ENCODE peak calls at places on chromosomes 7 and 10, in ten cellular contexts. F, P, B, T, U, Y, J, Q, D and H are unnamed samples.

GRCh38 chr10:105885495-105885894 is 1244.4 kb downstream of the SORCS3 start:
- DNase-seq in U (no peak), T (no peak), B (no peak), Q (no peak), F (no peak), D (no peak), Y (no peak), J (no peak), P (no peak), H (no peak)

GRCh38 chr10:61164458-61165160 is 220.6 kb upstream of the RHOBTB1 start:
- DNase-seq in J (no peak), Y (no peak), D (no peak), P (no peak), B (no peak), T (no peak), Q (no peak), F (peak), U (no peak), H (no peak)

GRCh38 chr7:6615853-6616555 is 594 bp downstream of the ZNF853 start:
- DNase-seq in T (no peak), J (no peak), D (no peak), P (no peak), Y (no peak), U (peak), F (peak), B (no peak), Q (peak), H (no peak)

GRCh38 chr10:129568562-129569344 is 101.7 kb downstream of the MGMT start:
- DNase-seq in F (no peak), P (no peak), B (no peak), D (no peak), Q (no peak), J (no peak), T (no peak), Y (no peak), U (no peak), H (no peak)

GRCh38 chr10:58856508-58857240 is 319.8 kb upstream of the PHYHIPL start:
- DNase-seq in T (peak), Q (no peak), D (peak), B (peak), Y (peak), J (peak), U (no peak), P (no peak), F (no peak), H (peak)

GRCh38 chr10:131885391-131886165 is 15.2 kb upstream of the PPP2R2D start:
- DNase-seq in P (peak), U (peak), T (peak), F (peak), Q (no peak), D (no peak), Y (peak), J (peak), B (peak), H (no peak)

GRCh38 chr10:121854809-121855445 is 72.9 kb downstream of the ATE1 start:
- DNase-seq in J (no peak), T (no peak), U (no peak), P (no peak), Y (no peak), F (no peak), D (no peak), Q (no peak), B (no peak), H (no peak)

GRCh38 chr7:118731854-118732253 is 507.4 kb downstream of the ANKRD7 start:
- DNase-seq in P (no peak), Y (no peak), D (no peak), J (no peak), F (no peak), Q (no peak), B (no peak), U (no peak), T (no peak), H (no peak)

GRCh38 chr7:26705567-26705966 is 158.8 kb downstream of the SKAP2 start:
- DNase-seq in F (no peak), P (no peak), D (peak), J (no peak), U (no peak), T (peak), B (peak), Y (peak), Q (peak), H (peak)

GRCh38 chr10:62850646-62851045 is 34.5 kb upstream of the EGR2 start:
- DNase-seq in D (no peak), F (no peak), T (no peak), U (no peak), J (no peak), Y (no peak), Q (no peak), P (no peak), B (no peak), H (no peak)

GRCh38 chr7:99403764-99404163 is 4.6 kb downstream of the PDAP1 start:
- DNase-seq in F (no peak), D (no peak), U (no peak), P (no peak), Y (no peak), Q (no peak), B (no peak), T (no peak), J (no peak), H (no peak)

GRCh38 chr7:108322899-108323298 is 133.3 kb downstream of the NRCAM start:
- DNase-seq in U (no peak), Q (no peak), P (no peak), Y (no peak), F (no peak), B (no peak), J (no peak), D (no peak), T (no peak), H (no peak)

GRCh38 chr7:132154248-132154647 is 422.0 kb downstream of the PLXNA4 start:
- DNase-seq in P (no peak), T (no peak), Y (no peak), F (no peak), Q (no peak), U (no peak), J (no peak), D (no peak), B (no peak), H (no peak)

GRCh38 chr10:88870101-88870500 is 9.9 kb upstream of the STAMBPL1 start:
- DNase-seq in Q (no peak), Y (no peak), D (no peak), T (no peak), P (peak), U (no peak), J (no peak), B (no peak), F (no peak), H (no peak)

GRCh38 chr10:58017719-58018367 is 249.9 kb downstream of the IPMK start:
- DNase-seq in B (peak), J (no peak), P (no peak), D (peak), U (no peak), Y (peak), T (peak), Q (no peak), F (no peak), H (peak)

GRCh38 chr10:112275512-112276245 is 7.5 kb upstream of the TECTB start:
- DNase-seq in B (no peak), U (no peak), T (no peak), P (no peak), F (no peak), D (no peak), J (no peak), Y (no peak), Q (no peak), H (no peak)

GRCh38 chr7:14287398-14287797 is 297.9 kb upstream of the ETV1 start:
- DNase-seq in J (no peak), P (no peak), T (no peak), B (no peak), F (no peak), Q (no peak), Y (no peak), D (no peak), U (no peak), H (no peak)

GRCh38 chr7:94190599-94191061 is 186.5 kb upstream of the BET1 start:
- DNase-seq in B (peak), U (no peak), J (no peak), T (peak), Q (no peak), D (peak), P (no peak), F (no peak), Y (peak), H (peak)

GRCh38 chr10:132400041-132400546 is 3.1 kb downstream of the PWWP2B start:
- DNase-seq in P (no peak), T (no peak), U (no peak), D (no peak), B (no peak), J (no peak), Q (no peak), F (peak), Y (no peak), H (no peak)

GRCh38 chr10:12321641-12322040 is 27.7 kb upstream of the CAMK1D start:
- DNase-seq in T (no peak), Y (no peak), D (no peak), J (no peak), F (no peak), B (no peak), Q (no peak), P (no peak), U (no peak), H (no peak)

GRCh38 chr10:99694171-99694570 is 34.9 kb downstream of the ENTPD7 start:
- DNase-seq in J (no peak), F (no peak), Y (peak), B (peak), U (no peak), T (peak), P (no peak), D (no peak), Q (no peak), H (no peak)

GRCh38 chr7:43458746-43459337 is 124.1 kb upstream of the STK17A start:
- DNase-seq in U (no peak), F (no peak), Q (no peak), J (no peak), B (no peak), Y (no peak), D (no peak), T (no peak), P (no peak), H (no peak)

GRCh38 chr10:87503892-87504291 is 801 bp upstream of the MINPP1 start:
- DNase-seq in Q (no peak), J (no peak), U (no peak), D (no peak), F (no peak), Y (no peak), B (no peak), P (no peak), T (no peak), H (no peak)

GRCh38 chr7:17741426-17741825 is 198.9 kb downstream of the SNX13 start:
- DNase-seq in P (no peak), F (no peak), J (no peak), D (no peak), B (no peak), Q (no peak), T (no peak), U (no peak), Y (no peak), H (no peak)

GRCh38 chr7:136953386-136953785 is 84.9 kb downstream of the CHRM2 start:
- DNase-seq in J (no peak), B (no peak), Q (no peak), F (no peak), P (no peak), T (peak), Y (no peak), U (no peak), D (peak), H (peak)

GRCh38 chr10:132061030-132061429 is 4.7 kb upstream of the JAKMIP3 start:
- DNase-seq in P (no peak), F (no peak), T (no peak), U (no peak), Q (no peak), B (no peak), D (no peak), Y (no peak), J (no peak), H (no peak)

GRCh38 chr7:120805636-120806388 is 52.1 kb downstream of the TSPAN12 start:
- DNase-seq in F (no peak), J (no peak), P (peak), D (no peak), Q (peak), Y (peak), T (peak), U (peak), B (peak), H (peak)

GRCh38 chr7:46007990-46008643 is 87.0 kb upstream of the IGFBP3 start:
- DNase-seq in F (no peak), Y (no peak), P (no peak), U (no peak), D (no peak), J (no peak), Q (no peak), B (no peak), T (no peak), H (no peak)

GRCh38 chr7:142112086-142112485 is 568 bp downstream of the MGAM2 start:
- DNase-seq in T (no peak), J (no peak), Q (no peak), Y (no peak), B (no peak), F (no peak), P (no peak), U (no peak), D (no peak), H (no peak)

GRCh38 chr7:69657331-69657730 is 59.1 kb downstream of the AUTS2 start:
- DNase-seq in J (no peak), T (no peak), F (no peak), Q (no peak), P (no peak), D (no peak), Y (no peak), B (no peak), U (no peak), H (no peak)

GRCh38 chr7:144866189-144866588 is 30.3 kb upstream of the TPK1 start:
- DNase-seq in J (no peak), B (no peak), F (no peak), U (no peak), P (no peak), Q (no peak), T (no peak), D (no peak), Y (no peak), H (no peak)

GRCh38 chr7:38102486-38102885 is 75.6 kb upstream of the STARD3NL start:
- DNase-seq in J (no peak), F (no peak), T (peak), B (no peak), U (no peak), Q (no peak), P (no peak), Y (no peak), D (no peak), H (no peak)

GRCh38 chr7:123191132-123191531 is 8.6 kb downstream of the SLC13A1 start:
- DNase-seq in U (no peak), Q (peak), Y (peak), F (no peak), B (no peak), D (no peak), P (no peak), T (no peak), J (no peak), H (no peak)

GRCh38 chr7:70612811-70613210 is 519.1 kb upstream of the GALNT17 start:
- DNase-seq in Y (no peak), D (no peak), J (no peak), U (no peak), T (no peak), P (no peak), Q (no peak), F (no peak), B (no peak), H (no peak)